ENCODE peak calls at places on chromosomes 13 and 19, in nine cellular contexts. One of them, this sample, is unnamed.
A peak's percentile ranks its signal among the peaks of the same experiment; 100 is the strongest.

GRCh38 chr13:102195566-102196462 is 206.0 kb downstream of the FGF14 start:
- DNase-seq in A549: no peak
- DNase-seq in Peyer's patch: no peak
- DNase-seq in heart left ventricle: no peak
- DNase-seq in stomach: no peak
- DNase-seq in breast epithelium: no peak
- DNase-seq in tibial nerve: no peak
- DNase-seq in testis: no peak
- DNase-seq in body of pancreas: no peak
- DNase-seq in this sample: no peak

GRCh38 chr13:64553411-64554129 is 2676.6 kb downstream of the PCDH9 start:
- DNase-seq in Peyer's patch: no peak
- DNase-seq in tibial nerve: no peak
- DNase-seq in breast epithelium: no peak
- DNase-seq in body of pancreas: no peak
- DNase-seq in stomach: no peak
- DNase-seq in testis: no peak
- DNase-seq in heart left ventricle: no peak
- DNase-seq in A549: no peak
- DNase-seq in this sample: no peak

GRCh38 chr13:20332361-20333096 is 100.4 kb upstream of the GJB6 start:
- DNase-seq in testis: no peak
- DNase-seq in A549: no peak
- DNase-seq in heart left ventricle: no peak
- DNase-seq in tibial nerve: peak; percentile 27
- DNase-seq in stomach: no peak
- DNase-seq in body of pancreas: no peak
- DNase-seq in breast epithelium: no peak
- DNase-seq in Peyer's patch: no peak
- DNase-seq in this sample: no peak

GRCh38 chr19:10861118-10861651 is 10.2 kb upstream of the CARM1 start:
- DNase-seq in tibial nerve: no peak
- DNase-seq in body of pancreas: peak; percentile 31
- DNase-seq in breast epithelium: no peak
- DNase-seq in Peyer's patch: no peak
- DNase-seq in stomach: peak; percentile 58
- DNase-seq in A549: no peak
- DNase-seq in heart left ventricle: no peak
- DNase-seq in testis: peak; percentile 48
- DNase-seq in this sample: peak; percentile 76

GRCh38 chr13:112626124-112626523 is 38.2 kb upstream of the TUBGCP3 start:
- DNase-seq in Peyer's patch: no peak
- DNase-seq in tibial nerve: no peak
- DNase-seq in testis: no peak
- DNase-seq in heart left ventricle: no peak
- DNase-seq in stomach: no peak
- DNase-seq in breast epithelium: no peak
- DNase-seq in body of pancreas: no peak
- DNase-seq in A549: no peak
- DNase-seq in this sample: no peak

GRCh38 chr13:111256458-111256857 is 64.0 kb upstream of the TEX29 start:
- DNase-seq in tibial nerve: no peak
- DNase-seq in breast epithelium: no peak
- DNase-seq in A549: no peak
- DNase-seq in stomach: no peak
- DNase-seq in Peyer's patch: no peak
- DNase-seq in testis: no peak
- DNase-seq in heart left ventricle: no peak
- DNase-seq in body of pancreas: no peak
- DNase-seq in this sample: no peak

GRCh38 chr13:27533155-27533643 is 82.8 kb upstream of the MTIF3 start:
- DNase-seq in breast epithelium: peak; percentile 52
- DNase-seq in Peyer's patch: peak; percentile 49
- DNase-seq in testis: peak; percentile 92
- DNase-seq in stomach: peak; percentile 92
- DNase-seq in A549: peak; percentile 41
- DNase-seq in body of pancreas: peak; percentile 91
- DNase-seq in tibial nerve: peak; percentile 70
- DNase-seq in heart left ventricle: peak; percentile 86
- DNase-seq in this sample: peak; percentile 95

GRCh38 chr13:71797487-71797886 is 69.5 kb downstream of the DACH1 start:
- DNase-seq in breast epithelium: no peak
- DNase-seq in tibial nerve: no peak
- DNase-seq in A549: no peak
- DNase-seq in body of pancreas: no peak
- DNase-seq in Peyer's patch: no peak
- DNase-seq in stomach: no peak
- DNase-seq in heart left ventricle: no peak
- DNase-seq in testis: no peak
- DNase-seq in this sample: no peak

GRCh38 chr13:114101325-114101821 is 31.1 kb downstream of the RASA3 start:
- DNase-seq in heart left ventricle: peak; percentile 46
- DNase-seq in Peyer's patch: no peak
- DNase-seq in A549: no peak
- DNase-seq in breast epithelium: no peak
- DNase-seq in stomach: no peak
- DNase-seq in tibial nerve: no peak
- DNase-seq in body of pancreas: peak; percentile 42
- DNase-seq in testis: no peak
- DNase-seq in this sample: no peak

GRCh38 chr19:58021541-58022282 is 12.1 kb upstream of the ZSCAN1 start:
- DNase-seq in testis: peak; percentile 80
- DNase-seq in body of pancreas: peak; percentile 58
- DNase-seq in heart left ventricle: peak; percentile 67
- DNase-seq in tibial nerve: peak; percentile 59
- DNase-seq in A549: peak; percentile 18
- DNase-seq in stomach: no peak
- DNase-seq in breast epithelium: peak; percentile 42
- DNase-seq in Peyer's patch: peak; percentile 25
- DNase-seq in this sample: peak; percentile 29

GRCh38 chr13:39047560-39047959 is 9.3 kb downstream of the NHLRC3 start:
- DNase-seq in heart left ventricle: no peak
- DNase-seq in Peyer's patch: no peak
- DNase-seq in tibial nerve: no peak
- DNase-seq in breast epithelium: no peak
- DNase-seq in stomach: no peak
- DNase-seq in testis: no peak
- DNase-seq in A549: no peak
- DNase-seq in body of pancreas: no peak
- DNase-seq in this sample: no peak

GRCh38 chr13:19818223-19818842 is 35.6 kb upstream of the PSPC1 start:
- DNase-seq in Peyer's patch: no peak
- DNase-seq in testis: peak; percentile 66
- DNase-seq in stomach: peak; percentile 45
- DNase-seq in heart left ventricle: no peak
- DNase-seq in A549: peak; percentile 7
- DNase-seq in breast epithelium: no peak
- DNase-seq in body of pancreas: peak; percentile 47
- DNase-seq in tibial nerve: no peak
- DNase-seq in this sample: peak; percentile 16

GRCh38 chr19:50328257-50329145 is 676 bp downstream of the KCNC3 start:
- DNase-seq in heart left ventricle: no peak
- DNase-seq in A549: no peak
- DNase-seq in testis: no peak
- DNase-seq in stomach: no peak
- DNase-seq in body of pancreas: peak; percentile 40
- DNase-seq in tibial nerve: no peak
- DNase-seq in Peyer's patch: no peak
- DNase-seq in breast epithelium: no peak
- DNase-seq in this sample: no peak

GRCh38 chr13:100836696-100837095 is 162.1 kb upstream of the TMTC4 start:
- DNase-seq in testis: no peak
- DNase-seq in A549: no peak
- DNase-seq in breast epithelium: no peak
- DNase-seq in body of pancreas: no peak
- DNase-seq in Peyer's patch: no peak
- DNase-seq in heart left ventricle: no peak
- DNase-seq in stomach: no peak
- DNase-seq in tibial nerve: no peak
- DNase-seq in this sample: no peak

GRCh38 chr19:34428549-34429285 is 536 bp downstream of the UBA2 start:
- DNase-seq in A549: peak; percentile 66
- DNase-seq in heart left ventricle: peak; percentile 45
- DNase-seq in tibial nerve: peak; percentile 29
- DNase-seq in breast epithelium: no peak
- DNase-seq in body of pancreas: no peak
- DNase-seq in Peyer's patch: no peak
- DNase-seq in testis: peak; percentile 44
- DNase-seq in stomach: peak; percentile 31
- DNase-seq in this sample: peak; percentile 68

GRCh38 chr13:40503966-40504591 is 162.4 kb downstream of the FOXO1 start:
- DNase-seq in testis: no peak
- DNase-seq in stomach: no peak
- DNase-seq in A549: peak; percentile 40
- DNase-seq in heart left ventricle: no peak
- DNase-seq in breast epithelium: peak; percentile 57
- DNase-seq in tibial nerve: no peak
- DNase-seq in body of pancreas: no peak
- DNase-seq in Peyer's patch: no peak
- DNase-seq in this sample: no peak
- TF ChIP-seq POLR2A in testis: no peak
- TF ChIP-seq POLR2A in stomach: no peak
- TF ChIP-seq POLR2A in A549: no peak
- TF ChIP-seq POLR2A in heart left ventricle: no peak
- TF ChIP-seq POLR2A in breast epithelium: no peak
- TF ChIP-seq POLR2A in tibial nerve: no peak
- TF ChIP-seq POLR2A in body of pancreas: no peak
- TF ChIP-seq POLR2A in Peyer's patch: no peak
- TF ChIP-seq POLR2A in this sample: no peak

DNA sequence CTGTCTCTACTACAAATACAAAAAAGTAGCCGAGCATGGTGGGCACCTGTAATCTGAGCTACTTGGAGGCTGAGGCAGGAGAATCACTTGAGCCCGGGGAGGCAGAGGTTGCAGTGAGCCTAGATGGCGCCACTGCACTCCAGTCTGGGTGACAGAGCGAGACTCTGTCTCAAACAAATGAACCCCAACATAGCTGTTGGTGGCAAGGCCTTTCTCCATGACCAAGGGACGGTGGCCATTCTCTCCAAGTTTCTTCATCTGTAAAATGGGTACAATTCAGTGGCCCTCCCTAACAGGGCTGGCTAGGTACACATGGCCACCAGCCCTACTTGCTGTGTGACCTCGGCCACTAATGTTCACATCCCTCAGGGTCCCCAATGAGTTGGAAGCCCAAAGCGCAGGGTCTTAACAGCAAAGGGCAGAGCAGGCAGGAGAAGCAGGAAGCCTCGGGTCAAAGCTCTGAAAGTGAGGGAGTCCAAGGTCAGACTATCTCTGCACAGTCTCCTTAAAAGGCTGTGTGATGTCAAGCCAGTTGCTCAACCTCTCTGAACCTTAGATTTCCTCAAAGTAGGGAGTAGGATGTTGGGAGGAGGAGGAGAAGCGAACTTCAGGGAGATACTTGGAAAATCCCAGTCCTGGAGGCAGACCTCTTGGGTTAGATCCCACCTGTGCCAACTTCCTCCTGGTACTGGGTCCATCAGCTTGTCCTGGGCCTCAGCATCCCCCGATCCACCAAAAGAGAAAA is 2.7 kb downstream of the JUND start:
- DNase-seq in breast epithelium: peak; percentile 76
- DNase-seq in stomach: peak; percentile 52
- DNase-seq in testis: no peak
- DNase-seq in A549: no peak
- DNase-seq in body of pancreas: peak; percentile 64
- DNase-seq in heart left ventricle: no peak
- DNase-seq in Peyer's patch: peak; percentile 45
- DNase-seq in tibial nerve: no peak
- DNase-seq in this sample: no peak
- H3K27ac ChIP-seq in breast epithelium: peak overlapping the region; percentile 100
- H3K27ac ChIP-seq in stomach: peak overlapping the region; percentile 100
- H3K27ac ChIP-seq in testis: peak overlapping the region; percentile 100
- H3K27ac ChIP-seq in A549: peak overlapping the region; percentile 99
- H3K27ac ChIP-seq in body of pancreas: peak overlapping the region; percentile 100
- H3K27ac ChIP-seq in heart left ventricle: peak overlapping the region; percentile 95
- H3K27ac ChIP-seq in Peyer's patch: peak overlapping the region; percentile 100
- H3K27ac ChIP-seq in tibial nerve: peak overlapping the region; percentile 100
- H3K27ac ChIP-seq in this sample: peak overlapping the region; percentile 99

DNA sequence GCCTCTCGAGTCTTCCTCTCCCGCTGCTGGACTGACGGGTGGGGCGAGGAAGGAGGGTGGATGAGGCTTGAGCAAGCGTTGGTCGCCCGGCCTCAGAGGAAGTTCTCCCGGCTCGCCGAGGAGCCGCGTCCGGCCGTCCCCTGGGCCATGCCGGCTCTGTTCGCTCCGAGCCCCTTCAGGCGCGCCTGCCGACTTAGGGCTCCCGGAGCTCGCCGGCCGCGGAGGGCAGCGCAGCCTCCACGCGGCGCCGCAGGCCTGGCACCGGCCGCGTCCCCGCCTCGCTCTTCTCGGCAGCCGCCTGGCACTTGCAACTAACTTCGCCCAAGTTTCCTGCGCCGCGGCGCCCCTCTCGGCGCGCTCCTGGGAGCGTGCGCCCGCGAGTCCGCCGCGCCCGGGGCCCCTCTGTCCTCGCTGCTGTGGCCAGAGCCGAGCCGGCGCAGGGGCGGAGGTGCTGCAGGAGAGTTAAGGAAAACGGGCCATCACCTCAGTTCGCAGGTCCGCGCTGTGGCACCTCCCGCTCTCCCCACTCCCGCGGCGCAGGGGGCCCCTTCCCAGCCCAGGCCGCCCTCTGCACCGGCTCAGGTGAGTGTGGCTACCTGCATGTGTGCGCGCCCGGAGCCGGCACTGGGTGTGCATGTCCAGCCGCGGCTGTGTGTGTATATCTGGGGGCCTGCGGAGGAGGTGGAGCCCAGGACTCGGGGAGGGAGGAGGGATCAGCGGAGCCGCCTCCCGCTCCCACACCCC is 639 bp upstream of the SOX21 start:
- DNase-seq in tibial nerve: no peak
- DNase-seq in Peyer's patch: no peak
- DNase-seq in breast epithelium: no peak
- DNase-seq in testis: no peak
- DNase-seq in A549: no peak
- DNase-seq in heart left ventricle: no peak
- DNase-seq in body of pancreas: no peak
- DNase-seq in stomach: peak; percentile 78
- DNase-seq in this sample: no peak
- TF ChIP-seq POLR2A in tibial nerve: no peak
- TF ChIP-seq POLR2A in Peyer's patch: no peak
- TF ChIP-seq POLR2A in breast epithelium: no peak
- TF ChIP-seq POLR2A in testis: no peak
- TF ChIP-seq POLR2A in A549: peak; percentile 67
- TF ChIP-seq POLR2A in heart left ventricle: no peak
- TF ChIP-seq POLR2A in body of pancreas: no peak
- TF ChIP-seq POLR2A in stomach: peak; percentile 11
- TF ChIP-seq POLR2A in this sample: no peak

DNA sequence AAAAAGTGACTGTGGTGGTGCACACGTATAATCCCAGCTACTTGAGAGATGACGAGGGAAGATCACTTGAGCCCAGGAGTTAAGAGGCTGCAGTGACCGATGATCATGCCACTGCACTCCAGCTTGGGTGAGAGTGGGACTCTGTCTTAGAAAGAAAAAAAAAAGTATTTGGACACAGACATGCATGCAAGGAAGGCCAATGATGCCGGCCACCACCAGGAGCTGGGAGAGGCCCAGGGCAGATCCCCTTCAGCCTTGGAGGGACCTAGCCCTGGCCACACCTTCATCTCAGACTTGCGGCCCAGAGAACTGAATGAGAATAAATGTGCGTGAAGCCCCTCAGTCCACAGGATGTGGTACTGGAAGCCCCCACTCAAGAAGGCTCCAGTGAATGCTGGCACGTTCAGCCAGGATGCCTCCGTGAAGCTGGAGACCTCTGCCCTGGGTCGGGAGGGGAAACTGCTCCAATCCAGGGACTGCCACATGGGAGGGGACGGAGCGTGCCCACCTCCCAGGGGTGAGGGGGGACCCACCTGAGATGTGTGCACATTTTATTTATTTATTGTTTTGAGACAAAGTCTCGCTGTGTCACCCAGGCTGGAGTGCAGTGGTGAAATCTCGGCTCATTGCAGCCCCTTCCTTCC is 14.6 kb downstream of the TNFAIP8L1 start:
- DNase-seq in breast epithelium: no peak
- DNase-seq in A549: no peak
- DNase-seq in body of pancreas: no peak
- DNase-seq in tibial nerve: no peak
- DNase-seq in stomach: no peak
- DNase-seq in heart left ventricle: no peak
- DNase-seq in testis: no peak
- DNase-seq in Peyer's patch: no peak
- DNase-seq in this sample: no peak
- H3K27ac ChIP-seq in breast epithelium: no peak overlapping the region
- H3K27ac ChIP-seq in A549: no peak overlapping the region
- H3K27ac ChIP-seq in body of pancreas: no peak overlapping the region
- H3K27ac ChIP-seq in tibial nerve: peak overlapping the region; percentile 71
- H3K27ac ChIP-seq in stomach: no peak overlapping the region
- H3K27ac ChIP-seq in heart left ventricle: no peak overlapping the region
- H3K27ac ChIP-seq in testis: no peak overlapping the region
- H3K27ac ChIP-seq in Peyer's patch: no peak overlapping the region
- H3K27ac ChIP-seq in this sample: no peak overlapping the region

This sample was measured in adrenal gland.